ENCODE peak calls at places on chromosomes 12 and 14, in ten cellular contexts. One of them, this sample, is unnamed.

GRCh38 chr12:79673334-79673733 is 17.4 kb downstream of the PAWR start:
- DNase-seq in AG04449: no peak
- DNase-seq in AG04450: no peak
- DNase-seq in choroid plexus epithelial cell: no peak
- DNase-seq in BE2C: no peak
- DNase-seq in neural progenitor cell: peak
- DNase-seq in uterus: no peak
- DNase-seq in CD8-positive, alpha-beta T cell: no peak
- DNase-seq in fibroblast of lung: no peak
- DNase-seq in hepatocyte: no peak
- DNase-seq in this sample: no peak

GRCh38 chr12:125187148-125187733 is 122.0 kb downstream of the AACS start:
- DNase-seq in neural progenitor cell: peak
- DNase-seq in CD8-positive, alpha-beta T cell: no peak
- DNase-seq in AG04449: no peak
- DNase-seq in AG04450: no peak
- DNase-seq in choroid plexus epithelial cell: no peak
- DNase-seq in BE2C: no peak
- DNase-seq in fibroblast of lung: no peak
- DNase-seq in hepatocyte: no peak
- DNase-seq in uterus: no peak
- DNase-seq in this sample: peak

GRCh38 chr12:113232787-113233585 is 11.7 kb downstream of the TPCN1 start:
- DNase-seq in CD8-positive, alpha-beta T cell: peak
- DNase-seq in uterus: no peak
- DNase-seq in hepatocyte: no peak
- DNase-seq in AG04449: no peak
- DNase-seq in choroid plexus epithelial cell: peak
- DNase-seq in AG04450: no peak
- DNase-seq in fibroblast of lung: no peak
- DNase-seq in neural progenitor cell: peak
- DNase-seq in BE2C: no peak
- DNase-seq in this sample: peak

GRCh38 chr14:20434701-20435453 is 1.1 kb downstream of the KLHL33 start:
- DNase-seq in neural progenitor cell: no peak
- DNase-seq in CD8-positive, alpha-beta T cell: no peak
- DNase-seq in AG04449: no peak
- DNase-seq in hepatocyte: no peak
- DNase-seq in BE2C: no peak
- DNase-seq in fibroblast of lung: no peak
- DNase-seq in AG04450: no peak
- DNase-seq in choroid plexus epithelial cell: peak
- DNase-seq in uterus: peak
- DNase-seq in this sample: peak

GRCh38 chr12:24615967-24616411 is 332.9 kb downstream of the BCAT1 start:
- DNase-seq in AG04449: no peak
- DNase-seq in AG04450: peak
- DNase-seq in choroid plexus epithelial cell: peak
- DNase-seq in BE2C: no peak
- DNase-seq in uterus: no peak
- DNase-seq in hepatocyte: peak
- DNase-seq in CD8-positive, alpha-beta T cell: no peak
- DNase-seq in neural progenitor cell: no peak
- DNase-seq in fibroblast of lung: peak
- DNase-seq in this sample: peak

GRCh38 chr14:54177861-54178591 is 218.8 kb upstream of the CDKN3 start:
- DNase-seq in hepatocyte: peak
- DNase-seq in AG04449: no peak
- DNase-seq in AG04450: no peak
- DNase-seq in neural progenitor cell: no peak
- DNase-seq in fibroblast of lung: no peak
- DNase-seq in uterus: no peak
- DNase-seq in choroid plexus epithelial cell: peak
- DNase-seq in BE2C: no peak
- DNase-seq in CD8-positive, alpha-beta T cell: no peak
- DNase-seq in this sample: peak

GRCh38 chr12:82406651-82407050 is 48.3 kb downstream of the METTL25 start:
- DNase-seq in BE2C: no peak
- DNase-seq in hepatocyte: no peak
- DNase-seq in fibroblast of lung: no peak
- DNase-seq in AG04450: no peak
- DNase-seq in CD8-positive, alpha-beta T cell: no peak
- DNase-seq in uterus: no peak
- DNase-seq in choroid plexus epithelial cell: no peak
- DNase-seq in neural progenitor cell: no peak
- DNase-seq in AG04449: no peak
- DNase-seq in this sample: no peak

GRCh38 chr14:52175982-52176502 is 91.5 kb upstream of the PTGDR start:
- DNase-seq in CD8-positive, alpha-beta T cell: peak
- DNase-seq in BE2C: no peak
- DNase-seq in fibroblast of lung: no peak
- DNase-seq in hepatocyte: no peak
- DNase-seq in neural progenitor cell: no peak
- DNase-seq in AG04450: no peak
- DNase-seq in uterus: no peak
- DNase-seq in AG04449: no peak
- DNase-seq in choroid plexus epithelial cell: no peak
- DNase-seq in this sample: no peak

GRCh38 chr12:33721561-33721960 is 281.9 kb upstream of the SYT10 start:
- DNase-seq in CD8-positive, alpha-beta T cell: no peak
- DNase-seq in BE2C: no peak
- DNase-seq in fibroblast of lung: no peak
- DNase-seq in neural progenitor cell: no peak
- DNase-seq in hepatocyte: no peak
- DNase-seq in uterus: no peak
- DNase-seq in choroid plexus epithelial cell: no peak
- DNase-seq in AG04449: no peak
- DNase-seq in AG04450: no peak
- DNase-seq in this sample: no peak

GRCh38 chr14:92783813-92784431 is 10.2 kb upstream of the GOLGA5 start:
- DNase-seq in choroid plexus epithelial cell: peak
- DNase-seq in AG04450: peak
- DNase-seq in fibroblast of lung: peak
- DNase-seq in BE2C: peak
- DNase-seq in uterus: no peak
- DNase-seq in hepatocyte: peak
- DNase-seq in AG04449: no peak
- DNase-seq in neural progenitor cell: peak
- DNase-seq in CD8-positive, alpha-beta T cell: no peak
- DNase-seq in this sample: peak

GRCh38 chr12:132124766-132125425 is 19.2 kb downstream of the DDX51 start:
- DNase-seq in choroid plexus epithelial cell: no peak
- DNase-seq in CD8-positive, alpha-beta T cell: no peak
- DNase-seq in BE2C: no peak
- DNase-seq in fibroblast of lung: no peak
- DNase-seq in AG04449: no peak
- DNase-seq in AG04450: no peak
- DNase-seq in neural progenitor cell: no peak
- DNase-seq in uterus: no peak
- DNase-seq in hepatocyte: no peak
- DNase-seq in this sample: no peak

GRCh38 chr14:37142835-37143499 is 29.4 kb downstream of the SLC25A21 start:
- DNase-seq in BE2C: no peak
- DNase-seq in CD8-positive, alpha-beta T cell: no peak
- DNase-seq in AG04450: peak
- DNase-seq in uterus: no peak
- DNase-seq in hepatocyte: no peak
- DNase-seq in fibroblast of lung: peak
- DNase-seq in neural progenitor cell: peak
- DNase-seq in AG04449: no peak
- DNase-seq in choroid plexus epithelial cell: peak
- DNase-seq in this sample: peak

GRCh38 chr14:50941151-50941550 is 3.1 kb downstream of the PYGL start:
- DNase-seq in AG04450: no peak
- DNase-seq in fibroblast of lung: no peak
- DNase-seq in choroid plexus epithelial cell: peak
- DNase-seq in hepatocyte: no peak
- DNase-seq in neural progenitor cell: no peak
- DNase-seq in BE2C: no peak
- DNase-seq in CD8-positive, alpha-beta T cell: no peak
- DNase-seq in uterus: no peak
- DNase-seq in AG04449: peak
- DNase-seq in this sample: no peak

GRCh38 chr12:126095748-126096510 is 1030.7 kb downstream of the AACS start:
- DNase-seq in uterus: no peak
- DNase-seq in BE2C: no peak
- DNase-seq in hepatocyte: no peak
- DNase-seq in AG04450: no peak
- DNase-seq in neural progenitor cell: no peak
- DNase-seq in CD8-positive, alpha-beta T cell: no peak
- DNase-seq in AG04449: no peak
- DNase-seq in choroid plexus epithelial cell: no peak
- DNase-seq in fibroblast of lung: no peak
- DNase-seq in this sample: peak

GRCh38 chr12:79689041-79689476 is 1.7 kb downstream of the PAWR start:
- DNase-seq in AG04450: no peak
- DNase-seq in choroid plexus epithelial cell: no peak
- DNase-seq in BE2C: no peak
- DNase-seq in fibroblast of lung: no peak
- DNase-seq in hepatocyte: no peak
- DNase-seq in neural progenitor cell: no peak
- DNase-seq in uterus: no peak
- DNase-seq in AG04449: no peak
- DNase-seq in CD8-positive, alpha-beta T cell: no peak
- DNase-seq in this sample: peak

GRCh38 chr12:28569698-28570411 is 379.6 kb downstream of the CCDC91 start:
- DNase-seq in choroid plexus epithelial cell: peak
- DNase-seq in CD8-positive, alpha-beta T cell: no peak
- DNase-seq in uterus: no peak
- DNase-seq in neural progenitor cell: no peak
- DNase-seq in BE2C: no peak
- DNase-seq in hepatocyte: no peak
- DNase-seq in fibroblast of lung: peak
- DNase-seq in AG04449: no peak
- DNase-seq in AG04450: peak
- DNase-seq in this sample: peak

GRCh38 chr12:48105321-48105866 is 485 bp downstream of the SENP1 start:
- DNase-seq in fibroblast of lung: peak
- DNase-seq in hepatocyte: peak
- DNase-seq in uterus: no peak
- DNase-seq in choroid plexus epithelial cell: peak
- DNase-seq in BE2C: no peak
- DNase-seq in neural progenitor cell: peak
- DNase-seq in AG04449: no peak
- DNase-seq in AG04450: no peak
- DNase-seq in CD8-positive, alpha-beta T cell: peak
- DNase-seq in this sample: peak

GRCh38 chr14:104557766-104558165 is 21.8 kb upstream of the C14orf180 start:
- DNase-seq in neural progenitor cell: no peak
- DNase-seq in CD8-positive, alpha-beta T cell: no peak
- DNase-seq in AG04449: no peak
- DNase-seq in uterus: no peak
- DNase-seq in choroid plexus epithelial cell: no peak
- DNase-seq in fibroblast of lung: no peak
- DNase-seq in AG04450: no peak
- DNase-seq in hepatocyte: no peak
- DNase-seq in BE2C: peak
- DNase-seq in this sample: no peak

GRCh38 chr12:66804555-66804954 is 125.7 kb upstream of the GRIP1 start:
- DNase-seq in fibroblast of lung: no peak
- DNase-seq in AG04450: no peak
- DNase-seq in uterus: no peak
- DNase-seq in CD8-positive, alpha-beta T cell: no peak
- DNase-seq in choroid plexus epithelial cell: no peak
- DNase-seq in BE2C: no peak
- DNase-seq in neural progenitor cell: peak
- DNase-seq in hepatocyte: no peak
- DNase-seq in AG04449: no peak
- DNase-seq in this sample: no peak
- TF ChIP-seq CTCF in fibroblast of lung: no peak
- TF ChIP-seq CTCF in AG04450: no peak
- TF ChIP-seq CTCF in uterus: no peak
- TF ChIP-seq CTCF in CD8-positive, alpha-beta T cell: no peak
- TF ChIP-seq CTCF in choroid plexus epithelial cell: no peak
- TF ChIP-seq CTCF in BE2C: no peak
- TF ChIP-seq CTCF in neural progenitor cell: no peak
- TF ChIP-seq CTCF in hepatocyte: no peak
- TF ChIP-seq CTCF in AG04449: no peak
- TF ChIP-seq CTCF in this sample: no peak

DNA sequence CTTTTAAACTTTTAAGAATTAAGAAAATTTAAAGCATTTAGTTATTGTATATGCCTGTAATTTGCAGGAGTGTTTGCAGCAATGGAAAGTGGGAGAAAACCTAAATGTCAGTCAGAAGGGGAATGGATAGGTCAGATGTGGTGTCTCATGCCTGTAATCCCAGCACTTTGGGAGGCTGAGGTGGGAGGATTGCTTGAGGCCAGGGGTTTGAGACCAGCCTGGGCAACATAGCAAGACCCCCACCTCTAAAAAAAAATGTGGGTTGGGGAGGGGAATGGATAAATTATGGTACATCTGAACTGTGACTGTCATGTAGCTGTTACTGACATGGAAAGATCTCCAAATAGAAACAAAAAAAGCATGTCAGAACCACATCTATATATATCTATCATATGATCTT is 2.1 kb downstream of the MRPL42 start:
- DNase-seq in CD8-positive, alpha-beta T cell: no peak
- DNase-seq in fibroblast of lung: no peak
- DNase-seq in hepatocyte: no peak
- DNase-seq in uterus: no peak
- DNase-seq in BE2C: no peak
- DNase-seq in AG04450: no peak
- DNase-seq in AG04449: no peak
- DNase-seq in neural progenitor cell: no peak
- DNase-seq in choroid plexus epithelial cell: no peak
- DNase-seq in this sample: no peak
- H3K4me3 ChIP-seq in CD8-positive, alpha-beta T cell: no peak
- H3K4me3 ChIP-seq in fibroblast of lung: peak
- H3K4me3 ChIP-seq in hepatocyte: no peak
- H3K4me3 ChIP-seq in uterus: no peak
- H3K4me3 ChIP-seq in BE2C: peak
- H3K4me3 ChIP-seq in AG04450: no peak
- H3K4me3 ChIP-seq in AG04449: no peak
- H3K4me3 ChIP-seq in neural progenitor cell: peak
- H3K4me3 ChIP-seq in choroid plexus epithelial cell: no peak
- H3K4me3 ChIP-seq in this sample: no peak

GRCh38 chr14:56294125-56294524 is 175.9 kb downstream of the PELI2 start:
- DNase-seq in fibroblast of lung: no peak
- DNase-seq in BE2C: peak
- DNase-seq in uterus: no peak
- DNase-seq in choroid plexus epithelial cell: no peak
- DNase-seq in neural progenitor cell: peak
- DNase-seq in AG04449: no peak
- DNase-seq in hepatocyte: no peak
- DNase-seq in CD8-positive, alpha-beta T cell: no peak
- DNase-seq in AG04450: no peak
- DNase-seq in this sample: no peak
- TF ChIP-seq CTCF in fibroblast of lung: no peak
- TF ChIP-seq CTCF in BE2C: peak
- TF ChIP-seq CTCF in uterus: no peak
- TF ChIP-seq CTCF in choroid plexus epithelial cell: peak
- TF ChIP-seq CTCF in neural progenitor cell: peak
- TF ChIP-seq CTCF in AG04449: no peak
- TF ChIP-seq CTCF in hepatocyte: no peak
- TF ChIP-seq CTCF in CD8-positive, alpha-beta T cell: no peak
- TF ChIP-seq CTCF in AG04450: no peak
- TF ChIP-seq CTCF in this sample: no peak

DNA sequence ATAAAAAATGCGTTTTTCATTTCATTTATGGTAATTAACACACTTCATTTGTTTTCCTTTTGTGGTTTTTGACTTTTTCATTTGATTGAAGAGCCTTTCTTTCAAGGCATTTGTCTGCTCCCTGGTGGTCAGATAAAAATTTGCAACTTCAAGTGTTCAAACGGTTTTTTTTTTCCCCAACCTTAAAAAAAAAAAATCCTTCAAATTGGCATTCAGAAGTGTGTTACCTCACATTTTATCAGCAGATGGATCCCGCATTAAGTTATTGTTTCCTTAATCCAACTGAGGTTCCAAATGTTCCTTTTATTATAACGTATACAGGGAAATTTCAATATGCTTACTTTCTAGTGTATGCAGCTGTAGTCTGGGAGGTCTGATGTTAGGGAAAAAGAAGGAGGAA is 47.2 kb downstream of the MYF5 start:
- DNase-seq in neural progenitor cell: peak
- DNase-seq in CD8-positive, alpha-beta T cell: no peak
- DNase-seq in fibroblast of lung: peak
- DNase-seq in BE2C: peak
- DNase-seq in choroid plexus epithelial cell: peak
- DNase-seq in hepatocyte: peak
- DNase-seq in AG04449: no peak
- DNase-seq in AG04450: no peak
- DNase-seq in uterus: no peak
- DNase-seq in this sample: peak
- H3K4me3 ChIP-seq in neural progenitor cell: no peak
- H3K4me3 ChIP-seq in CD8-positive, alpha-beta T cell: no peak
- H3K4me3 ChIP-seq in fibroblast of lung: no peak
- H3K4me3 ChIP-seq in BE2C: no peak
- H3K4me3 ChIP-seq in choroid plexus epithelial cell: no peak
- H3K4me3 ChIP-seq in hepatocyte: no peak
- H3K4me3 ChIP-seq in AG04449: no peak
- H3K4me3 ChIP-seq in AG04450: no peak
- H3K4me3 ChIP-seq in uterus: no peak
- H3K4me3 ChIP-seq in this sample: no peak